ENCODE peak calls at places on chromosomes 12 and 14, in nine cellular contexts. O is Daoy; L is epithelial cell of esophagus; W is activated T-cell treated with anti-CD3 and anti-CD28 coated beads for 1 hour; K is effector CD4-positive, alpha-beta T cell; J is NCI-H524; Q is GM12891; D is NCI-H1092; A is lower leg skin. M is an unnamed sample.

GRCh38 chr14:36317650-36318049 is 2.8 kb downstream of the MBIP start:
- DNase-seq in O (no peak), L (peak; percentile 51), W (no peak), K (no peak), J (no peak), Q (no peak), D (no peak), A (no peak), M (no peak)

GRCh38 chr12:64480148-64480547 is 28.2 kb downstream of the TBK1 start:
- DNase-seq in O (no peak), L (no peak), W (no peak), K (no peak), J (no peak), Q (no peak), D (no peak), A (no peak), M (no peak)

GRCh38 chr14:44778562-44778961 is 183.2 kb downstream of the KLHL28 start:
- DNase-seq in O (peak; percentile 69), L (peak; percentile 16), W (no peak), K (no peak), J (peak; percentile 61), Q (no peak), D (no peak), A (no peak), M (no peak)

GRCh38 chr12:8699714-8700113 is 1.9 kb downstream of the RIMKLB start:
- DNase-seq in O (no peak), L (no peak), W (no peak), K (no peak), J (no peak), Q (no peak), D (no peak), A (no peak), M (no peak)

GRCh38 chr12:24853588-24853987 is 95.3 kb downstream of the BCAT1 start:
- DNase-seq in O (peak; percentile 41), L (peak; percentile 89), W (no peak), K (no peak), J (no peak), Q (no peak), D (no peak), A (no peak), M (no peak)

GRCh38 chr12:67559751-67560150 is 88.8 kb upstream of the DYRK2 start:
- DNase-seq in O (no peak), L (no peak), W (no peak), K (no peak), J (no peak), Q (no peak), D (no peak), A (no peak), M (no peak)

GRCh38 chr14:91300283-91300841 is 55.9 kb upstream of the GPR68 start:
- DNase-seq in O (no peak), L (peak; percentile 25), W (no peak), K (no peak), J (no peak), Q (no peak), D (no peak), A (no peak), M (no peak)

GRCh38 chr14:83556746-83557460 is 1973.0 kb upstream of the FLRT2 start:
- DNase-seq in O (no peak), L (peak; percentile 9), W (no peak), K (no peak), J (no peak), Q (no peak), D (no peak), A (no peak), M (no peak)

GRCh38 chr12:27919671-27920235 is 52.8 kb downstream of the PTHLH start:
- DNase-seq in O (no peak), L (no peak), W (no peak), K (no peak), J (peak; percentile 25), Q (no peak), D (no peak), A (no peak), M (no peak)

GRCh38 chr12:118354903-118355302 is 17.8 kb downstream of the TAOK3 start:
- DNase-seq in O (no peak), L (no peak), W (no peak), K (no peak), J (no peak), Q (no peak), D (no peak), A (no peak), M (no peak)

GRCh38 chr12:124829008-124829707 is 34.5 kb downstream of the SCARB1 start:
- DNase-seq in O (peak; percentile 68), L (peak; percentile 96), W (no peak), K (no peak), J (no peak), Q (no peak), D (no peak), A (no peak), M (no peak)

M was measured in stimulated activated effector memory CD8-positive, alpha-beta T cell treated with anti-CD3 and anti-CD28 coated beads, Interleukin-12 subunit alpha, Interleukin-12 subunit beta, amount 100 ng/mL, for 72 hours.